ENCODE peak calls at places on chromosomes 13 and 19, in six cellular contexts. C is NCI-H1105; Y is ELF-1; E is activated CD8-positive, alpha-beta memory T cell treated with anti-CD3 and anti-CD28 coated beads for 48 hours; Q is COLO829; X is progenitor cell of endocrine pancreas. N is an unnamed sample.

GRCh38 chr13:39942901-39943273 is 287.4 kb downstream of the COG6 start:
- DNase-seq in C (peak; percentile 28), Y (peak; percentile 88), E (peak; percentile 27), Q (peak; percentile 90), X (peak; percentile 41), N (peak; percentile 51)

GRCh38 chr13:38743499-38743898 is 56.6 kb downstream of the FREM2 start:
- DNase-seq in C (no peak), Y (no peak), E (no peak), Q (no peak), X (no peak), N (no peak)

GRCh38 chr13:22931576-22931975 is 249.2 kb upstream of the SGCG start:
- DNase-seq in C (no peak), Y (no peak), E (no peak), Q (no peak), X (no peak), N (no peak)

GRCh38 chr19:54587026-54587425 is 6.4 kb upstream of the LILRA1 start:
- DNase-seq in C (no peak), Y (no peak), E (no peak), Q (no peak), X (no peak), N (no peak)

GRCh38 chr19:1690570-1691307 is 38.3 kb upstream of the TCF3 start:
- DNase-seq in C (peak; percentile 24), Y (peak; percentile 75), E (peak; percentile 39), Q (peak; percentile 29), X (no peak), N (peak; percentile 39)

GRCh38 chr13:91358384-91358776 is 10.9 kb downstream of the MIR17HG start:
- DNase-seq in C (no peak), Y (no peak), E (no peak), Q (no peak), X (no peak), N (no peak)

GRCh38 chr19:37813340-37813739 is 34.0 kb upstream of the ZNF573 start:
- DNase-seq in C (no peak), Y (no peak), E (no peak), Q (no peak), X (no peak), N (no peak)

GRCh38 chr13:40617801-40618356 is 48.6 kb downstream of the FOXO1 start:
- DNase-seq in C (no peak), Y (no peak), E (no peak), Q (no peak), X (no peak), N (no peak)

GRCh38 chr13:113022391-113023216 is 53.6 kb downstream of the MCF2L start:
- DNase-seq in C (no peak), Y (peak; percentile 98), E (no peak), Q (peak; percentile 93), X (no peak), N (no peak)

GRCh38 chr19:38245826-38246498 is 10.2 kb downstream of the PPP1R14A start:
- DNase-seq in C (no peak), Y (no peak), E (no peak), Q (no peak), X (no peak), N (no peak)

GRCh38 chr13:77492982-77493381 is 42.5 kb upstream of the SCEL start:
- DNase-seq in C (peak; percentile 48), Y (no peak), E (no peak), Q (peak; percentile 47), X (no peak), N (no peak)

GRCh38 chr13:33794576-33794975 is 23.4 kb upstream of the RFC3 start:
- DNase-seq in C (no peak), Y (no peak), E (no peak), Q (no peak), X (no peak), N (no peak)

GRCh38 chr19:19146000-19146608 is 7.8 kb upstream of the TMEM161A start:
- DNase-seq in C (peak; percentile 54), Y (peak; percentile 90), E (peak; percentile 99), Q (peak; percentile 51), X (peak; percentile 85), N (peak; percentile 62)

GRCh38 chr13:48221301-48222190 is 11.5 kb upstream of the ITM2B start:
- DNase-seq in C (no peak), Y (no peak), E (no peak), Q (no peak), X (no peak), N (no peak)